ENCODE peak calls at places on chromosome 14, in seven cellular contexts. One of them, this sample, is unnamed.

GRCh38 chr14:70563869-70564268 is 29.1 kb upstream of the ADAM20 start:
- DNase-seq in left ventricle myocardium superior: peak
- DNase-seq in AG09309: no peak
- DNase-seq in suprapubic skin: no peak
- DNase-seq in activated CD8-positive, alpha-beta T cell treated with anti-CD3 and anti-CD28 coated beads for 36 hours: no peak
- DNase-seq in NCI-H1092 treated with DMSO at 0.1 percent for 48 hours: no peak
- DNase-seq in amygdala: no peak
- DNase-seq in this sample: peak

GRCh38 chr14:103139371-103140016 is 16.2 kb downstream of the TNFAIP2 start:
- DNase-seq in amygdala: no peak
- DNase-seq in NCI-H1092 treated with DMSO at 0.1 percent for 48 hours: no peak
- DNase-seq in AG09309: no peak
- DNase-seq in activated CD8-positive, alpha-beta T cell treated with anti-CD3 and anti-CD28 coated beads for 36 hours: no peak
- DNase-seq in left ventricle myocardium superior: no peak
- DNase-seq in suprapubic skin: no peak
- DNase-seq in this sample: no peak

GRCh38 chr14:98203421-98203820 is 1068.6 kb downstream of the BCL11B start:
- DNase-seq in left ventricle myocardium superior: no peak
- DNase-seq in AG09309: no peak
- DNase-seq in activated CD8-positive, alpha-beta T cell treated with anti-CD3 and anti-CD28 coated beads for 36 hours: no peak
- DNase-seq in suprapubic skin: no peak
- DNase-seq in NCI-H1092 treated with DMSO at 0.1 percent for 48 hours: no peak
- DNase-seq in amygdala: no peak
- DNase-seq in this sample: no peak

GRCh38 chr14:98826618-98827017 is 445.4 kb downstream of the BCL11B start:
- DNase-seq in suprapubic skin: peak
- DNase-seq in NCI-H1092 treated with DMSO at 0.1 percent for 48 hours: peak
- DNase-seq in AG09309: no peak
- DNase-seq in activated CD8-positive, alpha-beta T cell treated with anti-CD3 and anti-CD28 coated beads for 36 hours: no peak
- DNase-seq in left ventricle myocardium superior: no peak
- DNase-seq in amygdala: no peak
- DNase-seq in this sample: no peak

GRCh38 chr14:60651936-60652673 is 2.8 kb upstream of the SIX1 start:
- DNase-seq in AG09309: no peak
- DNase-seq in NCI-H1092 treated with DMSO at 0.1 percent for 48 hours: peak
- DNase-seq in left ventricle myocardium superior: no peak
- DNase-seq in activated CD8-positive, alpha-beta T cell treated with anti-CD3 and anti-CD28 coated beads for 36 hours: no peak
- DNase-seq in amygdala: no peak
- DNase-seq in suprapubic skin: no peak
- DNase-seq in this sample: no peak

GRCh38 chr14:51331651-51332367 is 91.8 kb downstream of the TMX1 start:
- DNase-seq in amygdala: no peak
- DNase-seq in AG09309: no peak
- DNase-seq in activated CD8-positive, alpha-beta T cell treated with anti-CD3 and anti-CD28 coated beads for 36 hours: peak
- DNase-seq in NCI-H1092 treated with DMSO at 0.1 percent for 48 hours: no peak
- DNase-seq in left ventricle myocardium superior: no peak
- DNase-seq in suprapubic skin: no peak
- DNase-seq in this sample: no peak

GRCh38 chr14:21201732-21202462 is 46.0 kb upstream of the OR5AU1 start:
- DNase-seq in suprapubic skin: no peak
- DNase-seq in left ventricle myocardium superior: no peak
- DNase-seq in activated CD8-positive, alpha-beta T cell treated with anti-CD3 and anti-CD28 coated beads for 36 hours: no peak
- DNase-seq in NCI-H1092 treated with DMSO at 0.1 percent for 48 hours: no peak
- DNase-seq in AG09309: no peak
- DNase-seq in amygdala: no peak
- DNase-seq in this sample: no peak

GRCh38 chr14:95296595-95297365 is 22.9 kb downstream of the CLMN start:
- DNase-seq in AG09309: no peak
- DNase-seq in activated CD8-positive, alpha-beta T cell treated with anti-CD3 and anti-CD28 coated beads for 36 hours: no peak
- DNase-seq in NCI-H1092 treated with DMSO at 0.1 percent for 48 hours: no peak
- DNase-seq in amygdala: no peak
- DNase-seq in left ventricle myocardium superior: no peak
- DNase-seq in suprapubic skin: no peak
- DNase-seq in this sample: no peak

GRCh38 chr14:99505089-99505488 is 23.9 kb downstream of the CCNK start:
- DNase-seq in amygdala: no peak
- DNase-seq in AG09309: no peak
- DNase-seq in NCI-H1092 treated with DMSO at 0.1 percent for 48 hours: no peak
- DNase-seq in left ventricle myocardium superior: no peak
- DNase-seq in suprapubic skin: no peak
- DNase-seq in activated CD8-positive, alpha-beta T cell treated with anti-CD3 and anti-CD28 coated beads for 36 hours: no peak
- DNase-seq in this sample: no peak

GRCh38 chr14:29782041-29782440 is 145.6 kb downstream of the PRKD1 start:
- DNase-seq in AG09309: no peak
- DNase-seq in left ventricle myocardium superior: no peak
- DNase-seq in amygdala: no peak
- DNase-seq in NCI-H1092 treated with DMSO at 0.1 percent for 48 hours: no peak
- DNase-seq in activated CD8-positive, alpha-beta T cell treated with anti-CD3 and anti-CD28 coated beads for 36 hours: no peak
- DNase-seq in suprapubic skin: no peak
- DNase-seq in this sample: no peak

GRCh38 chr14:89215166-89215940 is 201.7 kb downstream of the FOXN3 start:
- DNase-seq in NCI-H1092 treated with DMSO at 0.1 percent for 48 hours: no peak
- DNase-seq in activated CD8-positive, alpha-beta T cell treated with anti-CD3 and anti-CD28 coated beads for 36 hours: no peak
- DNase-seq in left ventricle myocardium superior: no peak
- DNase-seq in amygdala: no peak
- DNase-seq in suprapubic skin: no peak
- DNase-seq in AG09309: no peak
- DNase-seq in this sample: no peak

GRCh38 chr14:61234215-61234916 is 46.8 kb downstream of the TMEM30B start:
- DNase-seq in suprapubic skin: no peak
- DNase-seq in amygdala: no peak
- DNase-seq in NCI-H1092 treated with DMSO at 0.1 percent for 48 hours: no peak
- DNase-seq in left ventricle myocardium superior: no peak
- DNase-seq in activated CD8-positive, alpha-beta T cell treated with anti-CD3 and anti-CD28 coated beads for 36 hours: no peak
- DNase-seq in AG09309: no peak
- DNase-seq in this sample: no peak

GRCh38 chr14:100065942-100066574 is 836 bp downstream of the EVL start:
- DNase-seq in left ventricle myocardium superior: no peak
- DNase-seq in activated CD8-positive, alpha-beta T cell treated with anti-CD3 and anti-CD28 coated beads for 36 hours: peak
- DNase-seq in amygdala: no peak
- DNase-seq in NCI-H1092 treated with DMSO at 0.1 percent for 48 hours: no peak
- DNase-seq in suprapubic skin: no peak
- DNase-seq in AG09309: peak
- DNase-seq in this sample: no peak

GRCh38 chr14:50402965-50403364 is 6.3 kb upstream of the CDKL1 start:
- DNase-seq in NCI-H1092 treated with DMSO at 0.1 percent for 48 hours: no peak
- DNase-seq in suprapubic skin: no peak
- DNase-seq in activated CD8-positive, alpha-beta T cell treated with anti-CD3 and anti-CD28 coated beads for 36 hours: no peak
- DNase-seq in left ventricle myocardium superior: no peak
- DNase-seq in AG09309: no peak
- DNase-seq in amygdala: no peak
- DNase-seq in this sample: no peak

GRCh38 chr14:95388699-95389098 is 69.0 kb upstream of the CLMN start:
- DNase-seq in NCI-H1092 treated with DMSO at 0.1 percent for 48 hours: no peak
- DNase-seq in left ventricle myocardium superior: no peak
- DNase-seq in activated CD8-positive, alpha-beta T cell treated with anti-CD3 and anti-CD28 coated beads for 36 hours: no peak
- DNase-seq in amygdala: no peak
- DNase-seq in suprapubic skin: peak
- DNase-seq in AG09309: no peak
- DNase-seq in this sample: no peak

GRCh38 chr14:51534623-51535022 is 117.1 kb upstream of the FRMD6 start:
- DNase-seq in AG09309: no peak
- DNase-seq in suprapubic skin: no peak
- DNase-seq in amygdala: no peak
- DNase-seq in left ventricle myocardium superior: no peak
- DNase-seq in NCI-H1092 treated with DMSO at 0.1 percent for 48 hours: peak
- DNase-seq in activated CD8-positive, alpha-beta T cell treated with anti-CD3 and anti-CD28 coated beads for 36 hours: no peak
- DNase-seq in this sample: no peak

GRCh38 chr14:47278233-47278842 is 397.1 kb downstream of the MDGA2 start:
- DNase-seq in suprapubic skin: no peak
- DNase-seq in activated CD8-positive, alpha-beta T cell treated with anti-CD3 and anti-CD28 coated beads for 36 hours: peak
- DNase-seq in AG09309: no peak
- DNase-seq in amygdala: peak
- DNase-seq in NCI-H1092 treated with DMSO at 0.1 percent for 48 hours: peak
- DNase-seq in left ventricle myocardium superior: no peak
- DNase-seq in this sample: peak

GRCh38 chr14:70888681-70889175 is 18.5 kb upstream of the PCNX1 start:
- DNase-seq in AG09309: peak
- DNase-seq in suprapubic skin: no peak
- DNase-seq in activated CD8-positive, alpha-beta T cell treated with anti-CD3 and anti-CD28 coated beads for 36 hours: no peak
- DNase-seq in left ventricle myocardium superior: no peak
- DNase-seq in amygdala: no peak
- DNase-seq in NCI-H1092 treated with DMSO at 0.1 percent for 48 hours: no peak
- DNase-seq in this sample: no peak

GRCh38 chr14:61472025-61472672 is 150.8 kb downstream of the PRKCH start:
- DNase-seq in suprapubic skin: no peak
- DNase-seq in NCI-H1092 treated with DMSO at 0.1 percent for 48 hours: no peak
- DNase-seq in AG09309: peak
- DNase-seq in left ventricle myocardium superior: peak
- DNase-seq in amygdala: no peak
- DNase-seq in activated CD8-positive, alpha-beta T cell treated with anti-CD3 and anti-CD28 coated beads for 36 hours: peak
- DNase-seq in this sample: peak

GRCh38 chr14:32567543-32568384 is 238.7 kb downstream of the AKAP6 start:
- DNase-seq in NCI-H1092 treated with DMSO at 0.1 percent for 48 hours: no peak
- DNase-seq in activated CD8-positive, alpha-beta T cell treated with anti-CD3 and anti-CD28 coated beads for 36 hours: no peak
- DNase-seq in AG09309: no peak
- DNase-seq in suprapubic skin: no peak
- DNase-seq in left ventricle myocardium superior: no peak
- DNase-seq in amygdala: no peak
- DNase-seq in this sample: no peak

This sample was measured in left cardiac atrium.